ENCODE peak calls at places on chromosomes 11 and 22, in five cellular contexts. One of them, this sample, is unnamed.

GRCh38 chr11:76221365-76221764 is 15.1 kb upstream of the WNT11 start:
- DNase-seq in CD4-positive, alpha-beta T cell: no peak
- DNase-seq in heart right ventricle: no peak
- DNase-seq in uterus: no peak
- DNase-seq in SK-N-MC: no peak
- DNase-seq in this sample: no peak

GRCh38 chr11:31779268-31779879 is 31.7 kb downstream of the PAX6 start:
- DNase-seq in CD4-positive, alpha-beta T cell: no peak
- DNase-seq in heart right ventricle: no peak
- DNase-seq in uterus: no peak
- DNase-seq in SK-N-MC: no peak
- DNase-seq in this sample: no peak

GRCh38 chr11:25159341-25159740 is 662.5 kb downstream of the LUZP2 start:
- DNase-seq in CD4-positive, alpha-beta T cell: no peak
- DNase-seq in heart right ventricle: no peak
- DNase-seq in uterus: no peak
- DNase-seq in SK-N-MC: no peak
- DNase-seq in this sample: no peak

GRCh38 chr11:9180784-9181183 is 84.4 kb downstream of the DENND5A start:
- DNase-seq in CD4-positive, alpha-beta T cell: no peak
- DNase-seq in heart right ventricle: no peak
- DNase-seq in uterus: no peak
- DNase-seq in SK-N-MC: no peak
- DNase-seq in this sample: no peak

GRCh38 chr11:11400635-11401232 is 47.7 kb upstream of the CSNK2A3 start:
- DNase-seq in CD4-positive, alpha-beta T cell: no peak
- DNase-seq in heart right ventricle: no peak
- DNase-seq in uterus: no peak
- DNase-seq in SK-N-MC: no peak
- DNase-seq in this sample: no peak

GRCh38 chr22:22534604-22535415 is 14.7 kb upstream of the ZNF280A start:
- DNase-seq in CD4-positive, alpha-beta T cell: no peak
- DNase-seq in heart right ventricle: no peak
- DNase-seq in uterus: no peak
- DNase-seq in SK-N-MC: no peak
- DNase-seq in this sample: no peak

GRCh38 chr11:76592025-76592914 is 78.3 kb downstream of the LRRC32 start:
- DNase-seq in CD4-positive, alpha-beta T cell: no peak
- DNase-seq in heart right ventricle: no peak
- DNase-seq in uterus: no peak
- DNase-seq in SK-N-MC: no peak
- DNase-seq in this sample: no peak

GRCh38 chr22:23383491-23384450 is 196.3 kb downstream of the IGLL1 start:
- DNase-seq in CD4-positive, alpha-beta T cell: no peak
- DNase-seq in heart right ventricle: no peak
- DNase-seq in uterus: no peak
- DNase-seq in SK-N-MC: no peak
- DNase-seq in this sample: no peak

GRCh38 chr11:107651672-107652071 is 60.2 kb downstream of the SLN start:
- DNase-seq in CD4-positive, alpha-beta T cell: no peak
- DNase-seq in heart right ventricle: no peak
- DNase-seq in uterus: no peak
- DNase-seq in SK-N-MC: no peak
- DNase-seq in this sample: no peak

GRCh38 chr22:50581950-50582561 is 593 bp downstream of the CHKB start:
- DNase-seq in CD4-positive, alpha-beta T cell: peak
- DNase-seq in heart right ventricle: no peak
- DNase-seq in uterus: no peak
- DNase-seq in SK-N-MC: no peak
- DNase-seq in this sample: no peak

GRCh38 chr11:118418770-118419169 is 17.4 kb downstream of the ATP5MG start:
- DNase-seq in CD4-positive, alpha-beta T cell: no peak
- DNase-seq in heart right ventricle: no peak
- DNase-seq in uterus: no peak
- DNase-seq in SK-N-MC: no peak
- DNase-seq in this sample: no peak

GRCh38 chr22:28949788-28950187 is 66.4 kb downstream of the ZNRF3 start:
- DNase-seq in CD4-positive, alpha-beta T cell: no peak
- DNase-seq in heart right ventricle: no peak
- DNase-seq in uterus: no peak
- DNase-seq in SK-N-MC: peak
- DNase-seq in this sample: no peak

GRCh38 chr11:64084962-64085710 is 49.4 kb downstream of the FLRT1 start:
- DNase-seq in CD4-positive, alpha-beta T cell: no peak
- DNase-seq in heart right ventricle: no peak
- DNase-seq in uterus: no peak
- DNase-seq in SK-N-MC: no peak
- DNase-seq in this sample: no peak
- H3K27ac ChIP-seq in CD4-positive, alpha-beta T cell: no peak
- H3K27ac ChIP-seq in heart right ventricle: no peak
- H3K27ac ChIP-seq in uterus: no peak
- H3K27ac ChIP-seq in SK-N-MC: no peak
- H3K27ac ChIP-seq in this sample: no peak

GRCh38 chr11:117204283-117205080 is 5.3 kb downstream of the TAGLN start:
- DNase-seq in CD4-positive, alpha-beta T cell: no peak
- DNase-seq in heart right ventricle: no peak
- DNase-seq in uterus: peak
- DNase-seq in SK-N-MC: no peak
- DNase-seq in this sample: no peak

GRCh38 chr11:117201906-117202305 is 2.7 kb downstream of the TAGLN start:
- DNase-seq in CD4-positive, alpha-beta T cell: no peak
- DNase-seq in heart right ventricle: no peak
- DNase-seq in uterus: no peak
- DNase-seq in SK-N-MC: no peak
- DNase-seq in this sample: no peak

GRCh38 chr11:117202386-117203068 is 3.4 kb downstream of the TAGLN start:
- DNase-seq in CD4-positive, alpha-beta T cell: no peak
- DNase-seq in heart right ventricle: no peak
- DNase-seq in uterus: no peak
- DNase-seq in SK-N-MC: no peak
- DNase-seq in this sample: no peak

GRCh38 chr11:117201516-117201866 is 2.3 kb downstream of the TAGLN start:
- DNase-seq in CD4-positive, alpha-beta T cell: no peak
- DNase-seq in heart right ventricle: no peak
- DNase-seq in uterus: no peak
- DNase-seq in SK-N-MC: no peak
- DNase-seq in this sample: no peak

DNA sequence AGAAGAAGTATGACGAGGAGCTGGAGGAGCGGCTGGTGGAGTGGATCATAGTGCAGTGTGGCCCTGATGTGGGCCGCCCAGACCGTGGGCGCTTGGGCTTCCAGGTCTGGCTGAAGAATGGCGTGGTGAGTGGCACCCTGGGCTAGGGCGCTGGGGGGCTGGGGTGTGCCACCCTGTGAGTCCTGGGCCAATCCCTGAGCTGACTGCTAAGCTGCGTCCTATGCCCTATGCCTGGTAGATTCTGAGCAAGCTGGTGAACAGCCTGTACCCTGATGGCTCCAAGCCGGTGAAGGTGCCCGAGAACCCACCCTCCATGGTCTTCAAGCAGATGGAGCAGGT is 3.9 kb downstream of the TAGLN start:
- DNase-seq in CD4-positive, alpha-beta T cell: no peak
- DNase-seq in heart right ventricle: no peak
- DNase-seq in uterus: no peak
- DNase-seq in SK-N-MC: no peak
- DNase-seq in this sample: no peak
- H3K27ac ChIP-seq in CD4-positive, alpha-beta T cell: no peak
- H3K27ac ChIP-seq in heart right ventricle: no peak
- H3K27ac ChIP-seq in uterus: peak
- H3K27ac ChIP-seq in SK-N-MC: no peak
- H3K27ac ChIP-seq in this sample: peak

GRCh38 chr11:7905549-7905948 is 25.5 kb downstream of the OR10A6 start:
- DNase-seq in CD4-positive, alpha-beta T cell: no peak
- DNase-seq in heart right ventricle: no peak
- DNase-seq in uterus: no peak
- DNase-seq in SK-N-MC: no peak
- DNase-seq in this sample: no peak

GRCh38 chr11:7906481-7906880 is 24.6 kb downstream of the OR10A6 start:
- DNase-seq in CD4-positive, alpha-beta T cell: no peak
- DNase-seq in heart right ventricle: no peak
- DNase-seq in uterus: no peak
- DNase-seq in SK-N-MC: no peak
- DNase-seq in this sample: no peak

GRCh38 chr11:7904910-7905309 is 26.2 kb downstream of the OR10A6 start:
- DNase-seq in CD4-positive, alpha-beta T cell: no peak
- DNase-seq in heart right ventricle: no peak
- DNase-seq in uterus: no peak
- DNase-seq in SK-N-MC: no peak
- DNase-seq in this sample: no peak

GRCh38 chr11:7907121-7907520 is 23.9 kb downstream of the OR10A6 start:
- DNase-seq in CD4-positive, alpha-beta T cell: no peak
- DNase-seq in heart right ventricle: no peak
- DNase-seq in uterus: no peak
- DNase-seq in SK-N-MC: no peak
- DNase-seq in this sample: no peak

GRCh38 chr11:7905961-7906429 is 25.1 kb downstream of the OR10A6 start:
- DNase-seq in CD4-positive, alpha-beta T cell: no peak
- DNase-seq in heart right ventricle: no peak
- DNase-seq in uterus: no peak
- DNase-seq in SK-N-MC: no peak
- DNase-seq in this sample: no peak
- H3K27ac ChIP-seq in CD4-positive, alpha-beta T cell: no peak
- H3K27ac ChIP-seq in heart right ventricle: no peak
- H3K27ac ChIP-seq in uterus: no peak
- H3K27ac ChIP-seq in SK-N-MC: no peak
- H3K27ac ChIP-seq in this sample: no peak

GRCh38 chr11:68928481-68928880 is 24.8 kb downstream of the IGHMBP2 start:
- DNase-seq in CD4-positive, alpha-beta T cell: no peak
- DNase-seq in heart right ventricle: peak
- DNase-seq in uterus: no peak
- DNase-seq in SK-N-MC: no peak
- DNase-seq in this sample: no peak
- H3K27ac ChIP-seq in CD4-positive, alpha-beta T cell: no peak
- H3K27ac ChIP-seq in heart right ventricle: peak
- H3K27ac ChIP-seq in uterus: no peak
- H3K27ac ChIP-seq in SK-N-MC: no peak
- H3K27ac ChIP-seq in this sample: no peak

DNA sequence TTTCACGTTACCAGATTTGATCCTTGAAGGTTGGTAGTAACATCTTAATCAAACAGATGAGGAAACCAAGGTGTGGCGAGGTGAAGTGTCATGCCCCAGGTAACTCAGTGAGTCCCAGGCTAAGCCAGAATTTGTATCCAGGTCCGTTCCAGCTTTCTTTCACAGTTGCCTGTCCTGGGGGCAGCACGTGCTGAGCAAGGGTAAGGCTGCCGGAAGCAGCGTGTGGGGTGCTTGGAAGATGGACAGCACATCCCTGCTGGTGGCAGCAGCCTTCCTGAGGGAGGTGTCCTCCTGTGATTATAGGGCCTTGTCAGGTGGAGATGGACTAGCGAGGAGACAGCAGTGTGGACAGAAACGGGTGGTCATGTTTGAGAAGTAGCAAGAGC is 50.9 kb downstream of the TRIOBP start:
- DNase-seq in CD4-positive, alpha-beta T cell: no peak
- DNase-seq in heart right ventricle: no peak
- DNase-seq in uterus: no peak
- DNase-seq in SK-N-MC: no peak
- DNase-seq in this sample: no peak
- H3K27ac ChIP-seq in CD4-positive, alpha-beta T cell: no peak
- H3K27ac ChIP-seq in heart right ventricle: peak
- H3K27ac ChIP-seq in uterus: peak
- H3K27ac ChIP-seq in SK-N-MC: no peak
- H3K27ac ChIP-seq in this sample: peak

DNA sequence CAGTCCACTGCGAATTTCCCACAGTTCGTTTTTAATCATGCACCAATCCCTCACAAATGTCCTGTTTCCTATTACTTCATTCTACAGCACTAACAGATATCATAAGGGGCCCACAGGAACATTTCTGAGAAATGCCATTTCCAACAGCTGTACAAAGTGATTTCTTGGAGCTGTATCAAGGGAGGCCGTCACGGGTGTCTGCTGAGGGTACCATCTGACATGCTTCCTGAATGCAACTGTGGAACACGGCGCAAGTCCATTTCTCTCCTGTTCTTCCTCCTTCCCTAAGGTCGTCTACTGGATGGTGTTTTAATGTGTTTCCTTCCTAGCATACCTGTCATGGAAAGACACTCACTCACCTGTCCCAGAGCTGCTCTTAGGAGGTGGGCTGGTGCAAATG is 320.7 kb downstream of the LARGE1 start:
- DNase-seq in CD4-positive, alpha-beta T cell: no peak
- DNase-seq in heart right ventricle: no peak
- DNase-seq in uterus: no peak
- DNase-seq in SK-N-MC: no peak
- DNase-seq in this sample: no peak
- H3K27ac ChIP-seq in CD4-positive, alpha-beta T cell: no peak
- H3K27ac ChIP-seq in heart right ventricle: no peak
- H3K27ac ChIP-seq in uterus: no peak
- H3K27ac ChIP-seq in SK-N-MC: no peak
- H3K27ac ChIP-seq in this sample: no peak

DNA sequence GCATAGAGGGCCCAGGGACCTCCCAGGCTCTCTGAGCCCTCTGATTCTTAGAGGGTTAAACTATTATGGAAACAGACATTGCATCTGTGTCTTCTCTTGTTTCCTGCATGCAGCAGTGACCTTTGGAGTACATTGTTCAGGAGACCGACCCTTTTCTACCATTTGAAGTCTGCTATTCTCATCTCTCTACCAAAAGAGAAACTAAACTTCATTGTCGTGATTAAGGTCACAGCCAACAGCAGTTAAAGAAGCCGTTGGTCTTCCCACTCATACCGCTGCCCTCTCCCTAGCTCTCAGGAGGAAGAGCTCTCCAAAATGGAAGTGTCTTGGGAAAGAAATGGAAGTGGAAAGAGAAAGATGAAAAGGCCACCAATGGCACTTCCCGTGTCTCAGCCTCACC is 77.5 kb downstream of the ZBTB16 start:
- DNase-seq in CD4-positive, alpha-beta T cell: no peak
- DNase-seq in heart right ventricle: no peak
- DNase-seq in uterus: no peak
- DNase-seq in SK-N-MC: no peak
- DNase-seq in this sample: no peak
- H3K27ac ChIP-seq in CD4-positive, alpha-beta T cell: no peak
- H3K27ac ChIP-seq in heart right ventricle: peak
- H3K27ac ChIP-seq in uterus: peak
- H3K27ac ChIP-seq in SK-N-MC: no peak
- H3K27ac ChIP-seq in this sample: peak

GRCh38 chr11:71936825-71937224 is 8.0 kb downstream of the RNF121 start:
- DNase-seq in CD4-positive, alpha-beta T cell: no peak
- DNase-seq in heart right ventricle: no peak
- DNase-seq in uterus: no peak
- DNase-seq in SK-N-MC: no peak
- DNase-seq in this sample: no peak

GRCh38 chr11:71933141-71933933 is 4.5 kb downstream of the RNF121 start:
- DNase-seq in CD4-positive, alpha-beta T cell: no peak
- DNase-seq in heart right ventricle: no peak
- DNase-seq in uterus: no peak
- DNase-seq in SK-N-MC: no peak
- DNase-seq in this sample: no peak

GRCh38 chr11:71931245-71931602 is 2.4 kb downstream of the RNF121 start:
- DNase-seq in CD4-positive, alpha-beta T cell: no peak
- DNase-seq in heart right ventricle: no peak
- DNase-seq in uterus: no peak
- DNase-seq in SK-N-MC: no peak
- DNase-seq in this sample: no peak

GRCh38 chr11:71935338-71935925 is 6.6 kb downstream of the RNF121 start:
- DNase-seq in CD4-positive, alpha-beta T cell: no peak
- DNase-seq in heart right ventricle: no peak
- DNase-seq in uterus: no peak
- DNase-seq in SK-N-MC: no peak
- DNase-seq in this sample: no peak

GRCh38 chr11:71934213-71934612 is 5.4 kb downstream of the RNF121 start:
- DNase-seq in CD4-positive, alpha-beta T cell: no peak
- DNase-seq in heart right ventricle: no peak
- DNase-seq in uterus: no peak
- DNase-seq in SK-N-MC: no peak
- DNase-seq in this sample: no peak
- H3K27ac ChIP-seq in CD4-positive, alpha-beta T cell: no peak
- H3K27ac ChIP-seq in heart right ventricle: no peak
- H3K27ac ChIP-seq in uterus: no peak
- H3K27ac ChIP-seq in SK-N-MC: no peak
- H3K27ac ChIP-seq in this sample: no peak

GRCh38 chr22:49350441-49351121 is 477.1 kb downstream of the BRD1 start:
- DNase-seq in CD4-positive, alpha-beta T cell: no peak
- DNase-seq in heart right ventricle: no peak
- DNase-seq in uterus: no peak
- DNase-seq in SK-N-MC: no peak
- DNase-seq in this sample: no peak
- H3K27ac ChIP-seq in CD4-positive, alpha-beta T cell: no peak
- H3K27ac ChIP-seq in heart right ventricle: no peak
- H3K27ac ChIP-seq in uterus: no peak
- H3K27ac ChIP-seq in SK-N-MC: no peak
- H3K27ac ChIP-seq in this sample: no peak

This sample was measured in gastrocnemius medialis.